ENCODE peak calls at places on chromosomes 5 and 9, in nine cellular contexts. One of them, this sample, is unnamed.

GRCh38 chr5:39120052-39120420 is 45.8 kb upstream of the RICTOR start:
- DNase-seq in Peyer's patch: no peak
- DNase-seq in T-helper 1 cell: no peak
- DNase-seq in GM10248: no peak
- DNase-seq in head of caudate nucleus: no peak
- DNase-seq in NCI-H2107: no peak
- DNase-seq in aorta: no peak
- DNase-seq in NCI-H446 treated with DMSO at 0.1 percent for 48 hours: no peak
- DNase-seq in COR-L47: no peak
- DNase-seq in this sample: no peak

GRCh38 chr5:148011407-148012124 is 52.2 kb upstream of the SPINK5 start:
- DNase-seq in Peyer's patch: no peak
- DNase-seq in T-helper 1 cell: no peak
- DNase-seq in GM10248: no peak
- DNase-seq in head of caudate nucleus: no peak
- DNase-seq in NCI-H2107: no peak
- DNase-seq in aorta: no peak
- DNase-seq in NCI-H446 treated with DMSO at 0.1 percent for 48 hours: no peak
- DNase-seq in COR-L47: no peak
- DNase-seq in this sample: no peak

GRCh38 chr5:40877371-40877988 is 31.8 kb upstream of the C7 start:
- DNase-seq in Peyer's patch: no peak
- DNase-seq in T-helper 1 cell: no peak
- DNase-seq in GM10248: no peak
- DNase-seq in head of caudate nucleus: no peak
- DNase-seq in NCI-H2107: no peak
- DNase-seq in aorta: no peak
- DNase-seq in NCI-H446 treated with DMSO at 0.1 percent for 48 hours: no peak
- DNase-seq in COR-L47: no peak
- DNase-seq in this sample: no peak

GRCh38 chr9:127634698-127635097 is 22.6 kb downstream of the STXBP1 start:
- DNase-seq in Peyer's patch: no peak
- DNase-seq in T-helper 1 cell: no peak
- DNase-seq in GM10248: no peak
- DNase-seq in head of caudate nucleus: no peak
- DNase-seq in NCI-H2107: no peak
- DNase-seq in aorta: no peak
- DNase-seq in NCI-H446 treated with DMSO at 0.1 percent for 48 hours: no peak
- DNase-seq in COR-L47: no peak
- DNase-seq in this sample: peak

GRCh38 chr5:124932791-124933600 is 186.6 kb upstream of the ZNF608 start:
- DNase-seq in Peyer's patch: no peak
- DNase-seq in T-helper 1 cell: no peak
- DNase-seq in GM10248: no peak
- DNase-seq in head of caudate nucleus: no peak
- DNase-seq in NCI-H2107: no peak
- DNase-seq in aorta: no peak
- DNase-seq in NCI-H446 treated with DMSO at 0.1 percent for 48 hours: peak
- DNase-seq in COR-L47: no peak
- DNase-seq in this sample: no peak

GRCh38 chr9:36729902-36730301 is 157.2 kb downstream of the MELK start:
- DNase-seq in Peyer's patch: no peak
- DNase-seq in T-helper 1 cell: no peak
- DNase-seq in GM10248: no peak
- DNase-seq in head of caudate nucleus: no peak
- DNase-seq in NCI-H2107: no peak
- DNase-seq in aorta: no peak
- DNase-seq in NCI-H446 treated with DMSO at 0.1 percent for 48 hours: no peak
- DNase-seq in COR-L47: no peak
- DNase-seq in this sample: peak

GRCh38 chr9:36407122-36407723 is 7.2 kb upstream of the RNF38 start:
- DNase-seq in Peyer's patch: peak
- DNase-seq in T-helper 1 cell: peak
- DNase-seq in GM10248: peak
- DNase-seq in head of caudate nucleus: peak
- DNase-seq in NCI-H2107: peak
- DNase-seq in aorta: no peak
- DNase-seq in NCI-H446 treated with DMSO at 0.1 percent for 48 hours: peak
- DNase-seq in COR-L47: peak
- DNase-seq in this sample: peak

GRCh38 chr5:40680741-40681350 is 1.1 kb downstream of the PTGER4 start:
- DNase-seq in Peyer's patch: no peak
- DNase-seq in T-helper 1 cell: peak
- DNase-seq in GM10248: peak
- DNase-seq in head of caudate nucleus: no peak
- DNase-seq in NCI-H2107: no peak
- DNase-seq in aorta: no peak
- DNase-seq in NCI-H446 treated with DMSO at 0.1 percent for 48 hours: no peak
- DNase-seq in COR-L47: no peak
- DNase-seq in this sample: peak

GRCh38 chr5:88602584-88602983 is 280.4 kb downstream of the MEF2C start:
- DNase-seq in Peyer's patch: no peak
- DNase-seq in T-helper 1 cell: peak
- DNase-seq in GM10248: peak
- DNase-seq in head of caudate nucleus: no peak
- DNase-seq in NCI-H2107: no peak
- DNase-seq in aorta: peak
- DNase-seq in NCI-H446 treated with DMSO at 0.1 percent for 48 hours: no peak
- DNase-seq in COR-L47: peak
- DNase-seq in this sample: peak

GRCh38 chr9:96344458-96345180 is 38.9 kb downstream of the SLC35D2 start:
- DNase-seq in Peyer's patch: peak
- DNase-seq in T-helper 1 cell: no peak
- DNase-seq in GM10248: no peak
- DNase-seq in head of caudate nucleus: peak
- DNase-seq in NCI-H2107: no peak
- DNase-seq in aorta: no peak
- DNase-seq in NCI-H446 treated with DMSO at 0.1 percent for 48 hours: peak
- DNase-seq in COR-L47: peak
- DNase-seq in this sample: no peak

GRCh38 chr9:86036555-86036954 is 62.8 kb downstream of the GOLM1 start:
- DNase-seq in Peyer's patch: no peak
- DNase-seq in T-helper 1 cell: no peak
- DNase-seq in GM10248: no peak
- DNase-seq in head of caudate nucleus: no peak
- DNase-seq in NCI-H2107: no peak
- DNase-seq in aorta: no peak
- DNase-seq in NCI-H446 treated with DMSO at 0.1 percent for 48 hours: no peak
- DNase-seq in COR-L47: no peak
- DNase-seq in this sample: no peak

GRCh38 chr5:132819468-132819867 is 6.4 kb downstream of the SOWAHA start:
- DNase-seq in Peyer's patch: peak
- DNase-seq in T-helper 1 cell: no peak
- DNase-seq in GM10248: no peak
- DNase-seq in head of caudate nucleus: peak
- DNase-seq in NCI-H2107: no peak
- DNase-seq in aorta: no peak
- DNase-seq in NCI-H446 treated with DMSO at 0.1 percent for 48 hours: no peak
- DNase-seq in COR-L47: no peak
- DNase-seq in this sample: no peak

GRCh38 chr9:38315085-38315595 is 77.4 kb upstream of the ALDH1B1 start:
- DNase-seq in Peyer's patch: no peak
- DNase-seq in T-helper 1 cell: no peak
- DNase-seq in GM10248: no peak
- DNase-seq in head of caudate nucleus: no peak
- DNase-seq in NCI-H2107: no peak
- DNase-seq in aorta: no peak
- DNase-seq in NCI-H446 treated with DMSO at 0.1 percent for 48 hours: no peak
- DNase-seq in COR-L47: no peak
- DNase-seq in this sample: no peak

This sample was measured in GM12865.